ENCODE peak calls at places on chromosomes 12 and 14, in six cellular contexts. One of them, this sample, is unnamed.

GRCh38 chr12:22459872-22460490 is 84.4 kb downstream of the C2CD5 start:
- DNase-seq in AG04450: no peak
- DNase-seq in lower lobe of right lung: no peak
- DNase-seq in Peyer's patch: no peak
- DNase-seq in CD8-positive, alpha-beta T cell: no peak
- DNase-seq in fibroblast of lung: peak; percentile 43
- DNase-seq in this sample: no peak

GRCh38 chr12:88036368-88036965 is 7.3 kb upstream of the C12orf50 start:
- DNase-seq in fibroblast of lung: peak; percentile 50
- DNase-seq in lower lobe of right lung: no peak
- DNase-seq in CD8-positive, alpha-beta T cell: no peak
- DNase-seq in Peyer's patch: no peak
- DNase-seq in AG04450: no peak
- DNase-seq in this sample: no peak

GRCh38 chr14:26137161-26137560 is 460.7 kb downstream of the NOVA1 start:
- DNase-seq in Peyer's patch: no peak
- DNase-seq in fibroblast of lung: no peak
- DNase-seq in CD8-positive, alpha-beta T cell: no peak
- DNase-seq in AG04450: no peak
- DNase-seq in lower lobe of right lung: no peak
- DNase-seq in this sample: no peak

GRCh38 chr14:92792885-92793284 is 1.2 kb upstream of the GOLGA5 start:
- DNase-seq in CD8-positive, alpha-beta T cell: no peak
- DNase-seq in AG04450: no peak
- DNase-seq in Peyer's patch: no peak
- DNase-seq in fibroblast of lung: peak; percentile 20
- DNase-seq in lower lobe of right lung: no peak
- DNase-seq in this sample: no peak

GRCh38 chr12:80064269-80064668 is 35.1 kb upstream of the OTOGL start:
- DNase-seq in AG04450: peak; percentile 75
- DNase-seq in CD8-positive, alpha-beta T cell: no peak
- DNase-seq in lower lobe of right lung: no peak
- DNase-seq in fibroblast of lung: peak; percentile 82
- DNase-seq in Peyer's patch: no peak
- DNase-seq in this sample: no peak

GRCh38 chr12:99436584-99436983 is 211.0 kb upstream of the GARIN6 start:
- DNase-seq in CD8-positive, alpha-beta T cell: no peak
- DNase-seq in lower lobe of right lung: no peak
- DNase-seq in fibroblast of lung: no peak
- DNase-seq in Peyer's patch: no peak
- DNase-seq in AG04450: no peak
- DNase-seq in this sample: no peak

GRCh38 chr12:75876843-75877587 is 154.6 kb downstream of the PHLDA1 start:
- DNase-seq in CD8-positive, alpha-beta T cell: no peak
- DNase-seq in AG04450: no peak
- DNase-seq in lower lobe of right lung: no peak
- DNase-seq in fibroblast of lung: no peak
- DNase-seq in Peyer's patch: no peak
- DNase-seq in this sample: no peak

GRCh38 chr14:75715926-75716780 is 55.1 kb downstream of the TTLL5 start:
- DNase-seq in Peyer's patch: no peak
- DNase-seq in fibroblast of lung: peak; percentile 82
- DNase-seq in CD8-positive, alpha-beta T cell: no peak
- DNase-seq in lower lobe of right lung: no peak
- DNase-seq in AG04450: peak; percentile 93
- DNase-seq in this sample: no peak

GRCh38 chr12:98373982-98374381 is 141.4 kb upstream of the TMPO start:
- DNase-seq in fibroblast of lung: no peak
- DNase-seq in CD8-positive, alpha-beta T cell: no peak
- DNase-seq in lower lobe of right lung: no peak
- DNase-seq in AG04450: no peak
- DNase-seq in Peyer's patch: no peak
- DNase-seq in this sample: no peak

GRCh38 chr12:133023566-133023965 is 13.7 kb upstream of the ZNF84 start:
- DNase-seq in CD8-positive, alpha-beta T cell: no peak
- DNase-seq in fibroblast of lung: peak; percentile 5
- DNase-seq in Peyer's patch: no peak
- DNase-seq in AG04450: no peak
- DNase-seq in lower lobe of right lung: no peak
- DNase-seq in this sample: no peak
- H3K9me3 ChIP-seq in CD8-positive, alpha-beta T cell: peaks cover 49% of the 10 kb centered on the region
- H3K9me3 ChIP-seq in fibroblast of lung: no peaks in the 10 kb centered on the region
- H3K9me3 ChIP-seq in Peyer's patch: no peaks in the 10 kb centered on the region
- H3K9me3 ChIP-seq in AG04450: peaks cover 32% of the 10 kb centered on the region
- H3K9me3 ChIP-seq in lower lobe of right lung: peaks cover 77% of the 10 kb centered on the region
- H3K9me3 ChIP-seq in this sample: peaks cover 25% of the 10 kb centered on the region

GRCh38 chr12:34119366-34119765 is 97.1 kb downstream of the ALG10 start:
- DNase-seq in fibroblast of lung: no peak
- DNase-seq in lower lobe of right lung: no peak
- DNase-seq in CD8-positive, alpha-beta T cell: no peak
- DNase-seq in Peyer's patch: no peak
- DNase-seq in AG04450: no peak
- DNase-seq in this sample: no peak
- H3K9me3 ChIP-seq in fibroblast of lung: no peaks in the 10 kb centered on the region
- H3K9me3 ChIP-seq in lower lobe of right lung: no peaks in the 10 kb centered on the region
- H3K9me3 ChIP-seq in CD8-positive, alpha-beta T cell: no peaks in the 10 kb centered on the region
- H3K9me3 ChIP-seq in Peyer's patch: no peaks in the 10 kb centered on the region
- H3K9me3 ChIP-seq in AG04450: peaks cover 3% of the 10 kb centered on the region
- H3K9me3 ChIP-seq in this sample: no peaks in the 10 kb centered on the region

DNA sequence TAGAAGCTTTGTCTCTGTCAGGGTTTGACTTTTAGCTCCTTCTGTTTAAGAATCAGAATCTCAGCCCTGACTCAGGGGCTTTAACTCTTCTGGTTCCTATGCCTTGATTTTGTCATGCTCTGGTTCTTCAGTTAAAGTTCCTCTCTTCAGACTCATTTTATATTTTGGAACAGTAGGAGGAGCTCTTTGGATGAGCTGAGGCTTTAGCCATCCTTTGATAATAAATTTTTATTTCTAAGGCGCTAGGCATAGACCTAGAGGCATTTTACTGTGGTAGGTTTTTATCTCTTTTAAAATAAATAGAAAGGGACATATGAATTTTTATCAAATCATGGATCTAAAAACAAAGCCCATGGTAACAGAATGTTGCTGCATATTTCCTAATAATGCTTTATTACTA is 51.7 kb downstream of the ATP23 start:
- DNase-seq in AG04450: no peak
- DNase-seq in fibroblast of lung: peak; percentile 15
- DNase-seq in Peyer's patch: no peak
- DNase-seq in lower lobe of right lung: no peak
- DNase-seq in CD8-positive, alpha-beta T cell: no peak
- DNase-seq in this sample: no peak
- H3K9me3 ChIP-seq in AG04450: peaks cover 16% of the 10 kb centered on the region
- H3K9me3 ChIP-seq in fibroblast of lung: no peaks in the 10 kb centered on the region
- H3K9me3 ChIP-seq in Peyer's patch: no peaks in the 10 kb centered on the region
- H3K9me3 ChIP-seq in lower lobe of right lung: peaks cover 13% of the 10 kb centered on the region
- H3K9me3 ChIP-seq in CD8-positive, alpha-beta T cell: peaks cover 6% of the 10 kb centered on the region
- H3K9me3 ChIP-seq in this sample: no peaks in the 10 kb centered on the region

GRCh38 chr12:117044311-117044710 is 54.9 kb downstream of the TESC start:
- DNase-seq in lower lobe of right lung: no peak
- DNase-seq in Peyer's patch: no peak
- DNase-seq in AG04450: no peak
- DNase-seq in CD8-positive, alpha-beta T cell: no peak
- DNase-seq in fibroblast of lung: no peak
- DNase-seq in this sample: no peak
- H3K9me3 ChIP-seq in lower lobe of right lung: no peaks in the 10 kb centered on the region
- H3K9me3 ChIP-seq in Peyer's patch: no peaks in the 10 kb centered on the region
- H3K9me3 ChIP-seq in AG04450: no peaks in the 10 kb centered on the region
- H3K9me3 ChIP-seq in CD8-positive, alpha-beta T cell: no peaks in the 10 kb centered on the region
- H3K9me3 ChIP-seq in fibroblast of lung: no peaks in the 10 kb centered on the region
- H3K9me3 ChIP-seq in this sample: no peaks in the 10 kb centered on the region

DNA sequence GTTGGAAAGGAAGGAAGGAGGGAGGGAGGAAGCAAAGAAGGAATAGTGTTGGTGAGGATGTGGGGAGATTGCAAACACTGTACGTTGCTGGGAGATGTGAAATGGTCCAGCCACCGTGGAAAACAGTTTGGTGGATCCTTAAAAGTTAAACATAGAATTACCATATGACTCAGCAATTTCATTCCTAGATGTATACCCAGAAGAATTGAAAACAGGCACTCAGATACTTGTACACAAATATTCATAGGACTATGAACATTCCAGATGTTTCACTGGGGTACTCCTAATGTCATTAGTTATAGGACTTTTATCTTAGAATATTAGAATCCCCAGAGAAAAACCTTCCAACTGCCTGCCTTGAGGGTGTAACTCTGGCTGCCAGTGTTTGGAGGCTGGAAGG is 94.8 kb downstream of the DNAI7 start:
- DNase-seq in CD8-positive, alpha-beta T cell: no peak
- DNase-seq in AG04450: no peak
- DNase-seq in fibroblast of lung: no peak
- DNase-seq in lower lobe of right lung: no peak
- DNase-seq in Peyer's patch: no peak
- DNase-seq in this sample: no peak
- H3K9me3 ChIP-seq in CD8-positive, alpha-beta T cell: no peaks in the 10 kb centered on the region
- H3K9me3 ChIP-seq in AG04450: no peaks in the 10 kb centered on the region
- H3K9me3 ChIP-seq in fibroblast of lung: no peaks in the 10 kb centered on the region
- H3K9me3 ChIP-seq in lower lobe of right lung: no peaks in the 10 kb centered on the region
- H3K9me3 ChIP-seq in Peyer's patch: no peaks in the 10 kb centered on the region
- H3K9me3 ChIP-seq in this sample: no peaks in the 10 kb centered on the region

GRCh38 chr14:22163051-22163450 is 426.0 kb downstream of the DAD1 start:
- DNase-seq in lower lobe of right lung: no peak
- DNase-seq in fibroblast of lung: no peak
- DNase-seq in AG04450: no peak
- DNase-seq in CD8-positive, alpha-beta T cell: no peak
- DNase-seq in Peyer's patch: no peak
- DNase-seq in this sample: no peak

GRCh38 chr14:22164616-22165015 is 424.4 kb downstream of the DAD1 start:
- DNase-seq in AG04450: no peak
- DNase-seq in Peyer's patch: no peak
- DNase-seq in fibroblast of lung: no peak
- DNase-seq in lower lobe of right lung: no peak
- DNase-seq in CD8-positive, alpha-beta T cell: no peak
- DNase-seq in this sample: no peak

GRCh38 chr14:22168092-22168955 is 420.7 kb downstream of the DAD1 start:
- DNase-seq in CD8-positive, alpha-beta T cell: no peak
- DNase-seq in fibroblast of lung: no peak
- DNase-seq in lower lobe of right lung: no peak
- DNase-seq in AG04450: no peak
- DNase-seq in Peyer's patch: no peak
- DNase-seq in this sample: no peak
- H3K9me3 ChIP-seq in CD8-positive, alpha-beta T cell: no peaks in the 10 kb centered on the region
- H3K9me3 ChIP-seq in fibroblast of lung: no peaks in the 10 kb centered on the region
- H3K9me3 ChIP-seq in lower lobe of right lung: no peaks in the 10 kb centered on the region
- H3K9me3 ChIP-seq in AG04450: no peaks in the 10 kb centered on the region
- H3K9me3 ChIP-seq in Peyer's patch: no peaks in the 10 kb centered on the region
- H3K9me3 ChIP-seq in this sample: no peaks in the 10 kb centered on the region

DNA sequence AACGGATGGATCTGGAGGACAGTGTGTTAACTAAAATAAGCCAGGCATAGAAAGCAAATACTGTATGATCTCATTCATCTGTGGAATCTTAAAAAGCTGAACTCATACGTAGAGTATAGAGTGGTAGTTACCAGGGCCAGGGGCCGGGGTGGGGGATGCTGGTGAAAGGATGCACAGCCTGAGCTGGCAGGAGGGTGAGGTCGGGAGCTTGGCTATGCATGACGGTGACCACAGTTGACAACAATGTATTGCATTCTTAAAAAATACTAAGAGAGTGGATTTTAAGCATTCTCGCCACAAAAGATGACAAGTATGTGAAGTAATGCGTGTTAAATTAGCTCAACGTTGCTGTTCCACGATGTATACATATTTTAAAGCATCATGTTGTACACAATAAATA is 351.3 kb downstream of the TMEM121 start:
- DNase-seq in fibroblast of lung: no peak
- DNase-seq in Peyer's patch: peak; percentile 8
- DNase-seq in CD8-positive, alpha-beta T cell: no peak
- DNase-seq in AG04450: no peak
- DNase-seq in lower lobe of right lung: peak; percentile 20
- DNase-seq in this sample: no peak
- H3K9me3 ChIP-seq in fibroblast of lung: no peaks in the 10 kb centered on the region
- H3K9me3 ChIP-seq in Peyer's patch: no peaks in the 10 kb centered on the region
- H3K9me3 ChIP-seq in CD8-positive, alpha-beta T cell: no peaks in the 10 kb centered on the region
- H3K9me3 ChIP-seq in AG04450: peaks cover 57% of the 10 kb centered on the region
- H3K9me3 ChIP-seq in lower lobe of right lung: no peaks in the 10 kb centered on the region
- H3K9me3 ChIP-seq in this sample: no peaks in the 10 kb centered on the region

GRCh38 chr14:105939810-105940508 is 413.6 kb downstream of the TMEM121 start:
- DNase-seq in Peyer's patch: no peak
- DNase-seq in lower lobe of right lung: no peak
- DNase-seq in fibroblast of lung: no peak
- DNase-seq in CD8-positive, alpha-beta T cell: no peak
- DNase-seq in AG04450: no peak
- DNase-seq in this sample: no peak
- H3K9me3 ChIP-seq in Peyer's patch: no peaks in the 10 kb centered on the region
- H3K9me3 ChIP-seq in lower lobe of right lung: peaks cover 28% of the 10 kb centered on the region
- H3K9me3 ChIP-seq in fibroblast of lung: no peaks in the 10 kb centered on the region
- H3K9me3 ChIP-seq in CD8-positive, alpha-beta T cell: peaks cover 9% of the 10 kb centered on the region
- H3K9me3 ChIP-seq in AG04450: peaks cover 66% of the 10 kb centered on the region
- H3K9me3 ChIP-seq in this sample: no peaks in the 10 kb centered on the region

This sample was measured in T-helper 17 cell.